ENCODE peak calls at places on chromosome 1, in four cellular contexts. B is epithelial cell of esophagus, J is HL-60, F is brain microvascular endothelial cell. Q is an unnamed sample.

GRCh38 chr1:47023268-47024137 is at the start of gene CYP4X1:
- DNase-seq in B (peak), J (no peak), F (no peak), Q (no peak)

GRCh38 chr1:7470904-7471638 is 300.0 kb upstream of the VAMP3 start:
- DNase-seq in B (peak), F (peak), J (no peak), Q (peak)

GRCh38 chr1:238658766-238659165 is 727.6 kb upstream of the CHRM3 start:
- DNase-seq in J (no peak), B (peak), F (peak), Q (no peak)

GRCh38 chr1:162856260-162856659 is 4.7 kb downstream of the CCDC190 start:
- DNase-seq in B (peak), J (no peak), F (peak), Q (no peak)

GRCh38 chr1:32906652-32907051 is 5.5 kb upstream of the TMEM54 start:
- DNase-seq in J (no peak), F (no peak), B (no peak), Q (no peak)

GRCh38 chr1:88917321-88918025 is 26.1 kb upstream of the GTF2B start:
- DNase-seq in B (no peak), J (no peak), F (no peak), Q (no peak)

GRCh38 chr1:78005755-78006154 is 1.0 kb downstream of the DNAJB4 start:
- DNase-seq in B (peak), J (peak), F (peak), Q (peak)

GRCh38 chr1:152768847-152769533 is 6.0 kb upstream of the LCE1F start:
- DNase-seq in F (no peak), B (no peak), J (no peak), Q (no peak)

GRCh38 chr1:15417365-15417934 is 7.8 kb downstream of the EFHD2 start:
- DNase-seq in J (peak), B (peak), F (peak), Q (peak)

GRCh38 chr1:44884746-44885145 is 41.7 kb upstream of the PTCH2 start:
- DNase-seq in F (no peak), J (no peak), B (no peak), Q (no peak)

Q was measured in foreskin melanocyte.